ENCODE peak calls at places on chromosomes 7 and 10, in seven cellular contexts. M is right cardiac atrium; K is T-helper 2 cell; L is neural progenitor cell; R is activated CD4-positive, alpha-beta T cell treated with anti-CD3 and anti-CD28 coated beads, Interleukin-2, amount 10 ng/mL, durations not matched to agents 7 days and 5 days; A is NCI-H187 treated with DMSO at 0.1 percent for 48 hours; G is astrocyte of the cerebellum. O is an unnamed sample.

GRCh38 chr7:47045592-47045991 is 536.3 kb downstream of the TNS3 start:
- DNase-seq in R (no peak), M (no peak), L (no peak), K (no peak), A (no peak), G (no peak), O (no peak)

GRCh38 chr7:100946111-100946510 is 3.2 kb upstream of the MUC3A start:
- DNase-seq in L (no peak), K (no peak), G (no peak), A (no peak), M (no peak), R (no peak), O (no peak)

GRCh38 chr10:71308985-71309384 is 10.1 kb upstream of the SLC29A3 start:
- DNase-seq in M (no peak), A (no peak), R (no peak), G (no peak), L (no peak), K (no peak), O (no peak)

GRCh38 chr10:45373003-45373782 is 823 bp upstream of the ALOX5 start:
- DNase-seq in L (peak; percentile 54), R (peak; percentile 27), K (peak; percentile 6), G (no peak), A (no peak), M (peak; percentile 35), O (peak; percentile 53)

GRCh38 chr10:99682032-99682431 is 22.7 kb downstream of the ENTPD7 start:
- DNase-seq in A (no peak), M (no peak), L (no peak), R (no peak), G (no peak), K (no peak), O (no peak)

GRCh38 chr7:43631559-43631958 is 48.7 kb downstream of the STK17A start:
- DNase-seq in L (no peak), M (no peak), K (no peak), G (no peak), R (no peak), A (no peak), O (no peak)

GRCh38 chr7:144011458-144012230 is 11.5 kb downstream of the OR6B1 start:
- DNase-seq in G (no peak), L (no peak), R (no peak), M (no peak), K (no peak), A (no peak), O (no peak)

GRCh38 chr10:16699435-16699834 is 117.8 kb downstream of the RSU1 start:
- DNase-seq in L (peak; percentile 77), K (no peak), R (no peak), A (no peak), G (no peak), M (no peak), O (no peak)

GRCh38 chr7:95527033-95527775 is 41.5 kb downstream of the ASB4 start:
- DNase-seq in R (peak; percentile 22), L (peak; percentile 81), M (peak; percentile 42), G (peak; percentile 31), K (no peak), A (peak; percentile 39), O (peak; percentile 39)

GRCh38 chr10:44958196-44958896 is 1.3 kb upstream of the RASSF4 start:
- DNase-seq in A (no peak), M (no peak), G (no peak), L (no peak), K (no peak), R (no peak), O (no peak)

GRCh38 chr7:4700577-4701235 is 18.6 kb downstream of the FOXK1 start:
- DNase-seq in R (no peak), L (peak; percentile 70), M (no peak), K (no peak), G (peak; percentile 62), A (no peak), O (no peak)

GRCh38 chr10:74058071-74058470 is 60.2 kb downstream of the VCL start:
- DNase-seq in A (no peak), G (no peak), K (no peak), R (peak; percentile 9), M (no peak), L (no peak), O (no peak)

GRCh38 chr7:150927954-150928340 is 50.2 kb downstream of the KCNH2 start:
- DNase-seq in R (no peak), A (no peak), K (no peak), G (no peak), M (no peak), L (no peak), O (no peak)

GRCh38 chr10:23439452-23439919 is 611 bp downstream of the OTUD1 start:
- DNase-seq in R (no peak), G (no peak), A (no peak), K (no peak), L (peak; percentile 63), M (peak; percentile 28), O (no peak)

GRCh38 chr10:68560916-68561691 is 967 bp downstream of the TET1 start:
- DNase-seq in L (peak; percentile 69), A (no peak), M (peak; percentile 27), G (no peak), R (no peak), K (no peak), O (no peak)

GRCh38 chr7:142739927-142740492 is 9.3 kb upstream of the PRSS1 start:
- DNase-seq in K (no peak), R (no peak), M (no peak), L (no peak), A (no peak), G (no peak), O (no peak)

GRCh38 chr7:116120839-116121238 is 89.5 kb upstream of the TES start:
- DNase-seq in R (no peak), K (no peak), G (no peak), M (no peak), L (no peak), A (no peak), O (no peak)

GRCh38 chr10:102626026-102626686 is 18.1 kb upstream of the TRIM8 start:
- DNase-seq in A (no peak), K (no peak), L (no peak), R (no peak), G (no peak), M (peak; percentile 12), O (no peak)

GRCh38 chr7:156651472-156651871 is 10.9 kb downstream of the RNF32 start:
- DNase-seq in G (no peak), A (no peak), R (no peak), M (no peak), L (no peak), K (no peak), O (no peak)

GRCh38 chr10:69482125-69482524 is 30.9 kb downstream of the TSPAN15 start:
- DNase-seq in M (no peak), A (no peak), K (no peak), G (no peak), L (no peak), R (no peak), O (no peak)

GRCh38 chr10:129626801-129627434 is 159.9 kb downstream of the MGMT start:
- DNase-seq in A (no peak), R (no peak), K (no peak), G (no peak), L (no peak), M (no peak), O (no peak)

GRCh38 chr7:110502893-110503465 is 587.9 kb upstream of the LRRN3 start:
- DNase-seq in M (no peak), R (no peak), G (peak; percentile 56), L (no peak), A (no peak), K (no peak), O (no peak)

GRCh38 chr7:106032295-106032694 is 69.2 kb downstream of the CDHR3 start:
- DNase-seq in K (no peak), L (no peak), A (no peak), M (no peak), G (no peak), R (no peak), O (no peak)

GRCh38 chr7:26153823-26154783 is 2.1 kb downstream of the NFE2L3 start:
- DNase-seq in G (no peak), M (no peak), R (no peak), L (peak; percentile 34), A (no peak), K (no peak), O (no peak)

GRCh38 chr10:80184291-80184690 is 21.0 kb downstream of the ANXA11 start:
- DNase-seq in G (no peak), M (no peak), L (no peak), A (no peak), R (no peak), K (no peak), O (no peak)

GRCh38 chr7:128167316-128167691 is 73.8 kb upstream of the LEP start:
- DNase-seq in A (no peak), R (no peak), G (peak; percentile 50), L (peak; percentile 71), M (peak; percentile 17), K (no peak), O (no peak)

GRCh38 chr10:23871211-23871610 is 337.7 kb upstream of the KIAA1217 start:
- DNase-seq in K (no peak), R (no peak), A (no peak), M (no peak), L (no peak), G (no peak), O (no peak)

GRCh38 chr7:64892116-64892515 is 11.0 kb upstream of the ZNF273 start:
- DNase-seq in M (no peak), G (no peak), A (no peak), R (no peak), L (no peak), K (no peak), O (no peak)

GRCh38 chr10:19788075-19788686 is 28.1 kb upstream of the PLXDC2 start:
- DNase-seq in A (no peak), R (peak; percentile 10), K (no peak), M (no peak), G (peak; percentile 48), L (peak; percentile 66), O (no peak)

GRCh38 chr7:2510909-2511768 is 8.4 kb upstream of the LFNG start:
- DNase-seq in R (peak; percentile 62), M (peak; percentile 61), L (peak; percentile 47), A (no peak), G (no peak), K (peak; percentile 76), O (peak; percentile 73)

GRCh38 chr7:142194201-142194600 is 63.7 kb downstream of the PRSS58 start:
- DNase-seq in G (no peak), M (no peak), K (no peak), R (no peak), A (no peak), L (no peak), O (no peak)

GRCh38 chr7:68571286-68571685 is 1027.0 kb upstream of the AUTS2 start:
- DNase-seq in M (no peak), R (no peak), L (no peak), A (no peak), K (no peak), G (no peak), O (no peak)

GRCh38 chr7:40673285-40673684 is 538.5 kb downstream of the SUGCT start:
- DNase-seq in R (no peak), M (no peak), K (no peak), G (peak; percentile 67), L (no peak), A (no peak), O (no peak)

GRCh38 chr7:133354546-133355324 is 101.9 kb downstream of the EXOC4 start:
- DNase-seq in K (no peak), L (no peak), A (no peak), G (no peak), M (no peak), R (no peak), O (no peak)

GRCh38 chr7:152543801-152544200 is 108.0 kb upstream of the KMT2C start:
- DNase-seq in R (no peak), A (no peak), G (no peak), L (no peak), K (no peak), M (no peak), O (peak; percentile 15)

GRCh38 chr7:30471205-30471604 is 7.4 kb downstream of the NOD1 start:
- DNase-seq in L (no peak), A (no peak), R (no peak), M (no peak), K (no peak), G (no peak), O (no peak)

GRCh38 chr7:26458751-26459150 is 167.1 kb downstream of the SNX10 start:
- DNase-seq in M (no peak), L (no peak), K (no peak), G (no peak), A (no peak), R (no peak), O (no peak)

GRCh38 chr10:59362184-59362966 is at the start of gene FAM13C:
- DNase-seq in L (peak; percentile 86), G (peak; percentile 28), M (peak; percentile 69), A (no peak), R (no peak), K (no peak), O (peak; percentile 79)

O was measured in Right ventricle myocardium superior.